ENCODE peak calls at places on chromosomes 2 and 18, in five cellular contexts. B is progenitor cell of endocrine pancreas, H is fibroblast of lung, F is pancreas, A is right atrium auricular region. I is an unnamed sample.

GRCh38 chr18:31555971-31556747 is 35.5 kb upstream of the TTR start:
- DNase-seq in B (peak; percentile 20), H (peak; percentile 83), F (peak; percentile 57), A (no peak), I (no peak)

GRCh38 chr2:197356136-197356535 is 45.6 kb upstream of the ANKRD44 start:
- DNase-seq in B (no peak), H (no peak), F (no peak), A (no peak), I (no peak)

GRCh38 chr2:128549646-128550260 is 231.1 kb upstream of the HS6ST1 start:
- DNase-seq in B (no peak), H (peak; percentile 27), F (no peak), A (no peak), I (peak; percentile 60)

GRCh38 chr2:235171511-235172130 is 219.8 kb downstream of the SH3BP4 start:
- DNase-seq in B (no peak), H (peak; percentile 61), F (no peak), A (no peak), I (no peak)

GRCh38 chr2:186653511-186653910 is 40.3 kb upstream of the FAM171B start:
- DNase-seq in B (no peak), H (no peak), F (no peak), A (no peak), I (no peak)

GRCh38 chr18:51030537-51031258 is 685 bp downstream of the SMAD4 start:
- DNase-seq in B (peak; percentile 64), H (peak; percentile 44), F (peak; percentile 76), A (peak; percentile 64), I (peak; percentile 81)

GRCh38 chr2:239958366-239958765 is 66.8 kb downstream of the NDUFA10 start:
- DNase-seq in B (no peak), H (no peak), F (no peak), A (no peak), I (no peak)

GRCh38 chr2:9462872-9463697 is 11.3 kb upstream of the IAH1 start:
- DNase-seq in B (no peak), H (no peak), F (no peak), A (no peak), I (no peak)

GRCh38 chr2:47516496-47517104 is 113.6 kb downstream of the MSH2 start:
- DNase-seq in B (no peak), H (no peak), F (no peak), A (no peak), I (no peak)

GRCh38 chr2:149826471-149827125 is 239.0 kb upstream of the MMADHC start:
- DNase-seq in B (no peak), H (peak; percentile 44), F (no peak), A (no peak), I (no peak)

GRCh38 chr2:28683100-28683706 is 68.4 kb upstream of the PPP1CB start:
- DNase-seq in B (peak; percentile 18), H (peak; percentile 88), F (peak; percentile 71), A (peak; percentile 89), I (no peak)

GRCh38 chr2:240183370-240184197 is 43.1 kb upstream of the OTOS start:
- DNase-seq in B (no peak), H (no peak), F (no peak), A (no peak), I (no peak)

GRCh38 chr2:204655101-204655500 is 109.8 kb downstream of the PARD3B start:
- DNase-seq in B (no peak), H (peak; percentile 71), F (no peak), A (no peak), I (no peak)

GRCh38 chr2:45652090-45653050 is 895 bp downstream of the PRKCE start:
- DNase-seq in B (no peak), H (peak; percentile 70), F (peak; percentile 33), A (peak; percentile 67), I (no peak)

GRCh38 chr2:104756119-104756518 is 97.8 kb upstream of the POU3F3 start:
- DNase-seq in B (no peak), H (no peak), F (no peak), A (no peak), I (no peak)

GRCh38 chr2:85887566-85888019 is 1.2 kb downstream of the ST3GAL5 start:
- DNase-seq in B (no peak), H (peak; percentile 15), F (peak; percentile 37), A (peak; percentile 76), I (no peak)

GRCh38 chr2:191831410-191831994 is 15.4 kb downstream of the CAVIN2 start:
- DNase-seq in B (no peak), H (no peak), F (no peak), A (no peak), I (no peak)

GRCh38 chr2:240958366-240959213 is 39.8 kb upstream of the SNED1 start:
- DNase-seq in B (peak; percentile 5), H (no peak), F (no peak), A (peak; percentile 52), I (peak; percentile 66)

GRCh38 chr18:9739516-9739915 is 31.4 kb downstream of the RAB31 start:
- DNase-seq in B (no peak), H (no peak), F (no peak), A (no peak), I (no peak)

GRCh38 chr2:42783511-42783910 is 8.9 kb downstream of the HAAO start:
- DNase-seq in B (no peak), H (no peak), F (no peak), A (no peak), I (no peak)

GRCh38 chr2:117536139-117536538 is 278.4 kb upstream of the DDX18 start:
- DNase-seq in B (no peak), H (no peak), F (no peak), A (no peak), I (no peak)

GRCh38 chr2:218398437-218399390 is 954 bp upstream of the CTDSP1 start:
- DNase-seq in B (peak; percentile 51), H (peak; percentile 73), F (peak; percentile 70), A (peak; percentile 80), I (no peak)

GRCh38 chr2:172550419-172550818 is 5.5 kb upstream of the PDK1 start:
- DNase-seq in B (no peak), H (no peak), F (no peak), A (no peak), I (no peak)

GRCh38 chr18:46794607-46795006 is 37.8 kb upstream of the ST8SIA5 start:
- DNase-seq in B (no peak), H (no peak), F (no peak), A (no peak), I (no peak)

GRCh38 chr2:62465039-62465740 is 40.8 kb downstream of the TMEM17 start:
- DNase-seq in B (no peak), H (no peak), F (no peak), A (no peak), I (no peak)

GRCh38 chr2:135914485-135914884 is 38.2 kb upstream of the MCM6 start:
- DNase-seq in B (no peak), H (no peak), F (no peak), A (no peak), I (no peak)

GRCh38 chr2:135913726-135914365 is 37.6 kb upstream of the MCM6 start:
- DNase-seq in B (no peak), H (peak; percentile 63), F (no peak), A (no peak), I (no peak)

GRCh38 chr2:135916232-135916631 is 40.0 kb upstream of the MCM6 start:
- DNase-seq in B (no peak), H (peak; percentile 60), F (no peak), A (no peak), I (no peak)
- TF ChIP-seq CTCF in B (peak; percentile 64), H (peak; percentile 27), F (no peak), A (peak; percentile 66), I (peak; percentile 81)

GRCh38 chr2:231685349-231686191 is 22.8 kb upstream of the PTMA start:
- DNase-seq in B (no peak), H (no peak), F (no peak), A (no peak), I (no peak)
- TF ChIP-seq CTCF in B (peak; percentile 22), H (no peak), F (no peak), A (peak; percentile 12), I (peak; percentile 54)

GRCh38 chr2:54999182-54999581 is 51.1 kb downstream of the RTN4 start:
- DNase-seq in B (no peak), H (peak; percentile 58), F (no peak), A (no peak), I (no peak)

GRCh38 chr2:54995553-54995952 is 54.7 kb downstream of the RTN4 start:
- DNase-seq in B (no peak), H (no peak), F (no peak), A (no peak), I (no peak)

GRCh38 chr2:55000335-55000734 is 49.9 kb downstream of the RTN4 start:
- DNase-seq in B (no peak), H (no peak), F (no peak), A (no peak), I (no peak)

DNA sequence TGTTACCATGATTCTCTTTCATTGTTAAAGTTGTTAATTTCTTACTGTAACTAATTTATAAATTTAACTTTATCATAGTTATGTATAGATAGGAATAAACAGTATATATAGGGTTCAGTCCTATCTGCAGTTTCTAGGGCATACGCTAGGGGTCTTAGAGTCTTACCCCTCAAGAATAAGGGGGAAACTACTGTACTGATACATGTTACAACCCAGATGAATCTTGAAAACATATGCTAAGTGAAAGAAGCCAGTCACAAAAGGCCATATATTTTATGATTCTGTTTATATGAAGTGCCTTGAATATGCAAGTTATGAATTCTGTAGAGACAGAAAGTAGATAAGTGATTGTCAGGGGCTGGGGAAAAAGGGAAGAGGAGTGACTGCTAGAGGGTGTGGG is 52.4 kb downstream of the RTN4 start:
- DNase-seq in B (no peak), H (no peak), F (no peak), A (no peak), I (no peak)
- TF ChIP-seq CTCF in B (no peak), H (no peak), F (no peak), A (no peak), I (peak; percentile 46)

DNA sequence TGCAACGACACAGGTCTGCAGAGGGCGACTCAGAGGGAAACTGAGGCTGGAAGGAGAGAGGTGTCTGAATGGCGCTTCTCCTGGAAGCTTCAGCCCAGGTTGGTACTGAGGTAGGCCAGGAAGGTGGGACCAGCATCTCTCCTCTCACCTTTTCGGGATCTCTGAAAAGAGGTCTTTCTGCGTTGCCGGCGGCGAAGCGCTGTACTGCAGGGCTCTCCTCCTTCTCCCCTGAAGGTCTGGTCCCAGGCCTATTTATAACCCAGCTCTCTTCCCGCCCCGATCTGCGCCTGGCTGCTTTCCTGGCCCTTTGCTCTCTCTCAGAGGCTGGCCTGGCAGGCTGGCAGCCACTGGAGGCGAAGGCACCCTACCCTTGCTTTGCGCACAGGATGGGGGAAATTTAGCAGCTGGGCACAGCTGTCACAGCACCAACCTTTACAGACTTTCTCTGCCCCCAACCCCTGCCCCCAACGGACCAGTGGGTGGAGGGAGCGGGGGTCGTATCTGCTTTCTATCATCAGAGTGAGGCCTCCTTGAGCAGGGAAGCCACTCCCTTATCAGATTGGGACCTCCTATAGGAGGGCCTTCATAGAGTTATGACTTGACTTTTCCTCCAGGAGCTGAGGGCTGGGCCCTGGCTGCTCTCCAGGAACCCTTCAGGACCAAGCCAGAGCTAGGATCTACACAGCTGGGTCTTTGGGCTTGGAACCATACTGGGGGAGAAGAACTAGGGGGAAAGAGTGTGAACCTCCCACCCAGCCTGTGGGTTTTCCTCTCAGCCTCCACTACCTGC is 1.1 kb downstream of the DYSF start:
- DNase-seq in B (no peak), H (no peak), F (no peak), A (no peak), I (no peak)
- TF ChIP-seq CTCF in B (no peak), H (no peak), F (no peak), A (no peak), I (no peak)

I was measured in type B pancreatic cell.